ENCODE peak calls at places on chromosomes 5 and 9, in seven cellular contexts. One of them, this sample, is unnamed.

GRCh38 chr5:76199321-76200318 is 116.4 kb downstream of the SV2C start:
- DNase-seq in occipital lobe: no peak
- DNase-seq in SK-N-DZ: no peak
- DNase-seq in mucosa of gallbladder: no peak
- DNase-seq in M059J: peak
- DNase-seq in activated CD8-positive, alpha-beta T cell treated with anti-CD3 and anti-CD28 coated beads for 36 hours: no peak
- DNase-seq in RPMI7951: no peak
- DNase-seq in this sample: no peak

GRCh38 chr9:96009690-96010477 is 134.4 kb downstream of the ERCC6L2 start:
- DNase-seq in occipital lobe: no peak
- DNase-seq in SK-N-DZ: no peak
- DNase-seq in mucosa of gallbladder: no peak
- DNase-seq in M059J: peak
- DNase-seq in activated CD8-positive, alpha-beta T cell treated with anti-CD3 and anti-CD28 coated beads for 36 hours: peak
- DNase-seq in RPMI7951: no peak
- DNase-seq in this sample: no peak

GRCh38 chr5:124654418-124654817 is 92.0 kb downstream of the ZNF608 start:
- DNase-seq in occipital lobe: no peak
- DNase-seq in SK-N-DZ: no peak
- DNase-seq in mucosa of gallbladder: no peak
- DNase-seq in M059J: no peak
- DNase-seq in activated CD8-positive, alpha-beta T cell treated with anti-CD3 and anti-CD28 coated beads for 36 hours: no peak
- DNase-seq in RPMI7951: peak
- DNase-seq in this sample: no peak

GRCh38 chr5:26295541-26295940 is 742.8 kb downstream of the CDH9 start:
- DNase-seq in occipital lobe: no peak
- DNase-seq in SK-N-DZ: no peak
- DNase-seq in mucosa of gallbladder: no peak
- DNase-seq in M059J: no peak
- DNase-seq in activated CD8-positive, alpha-beta T cell treated with anti-CD3 and anti-CD28 coated beads for 36 hours: no peak
- DNase-seq in RPMI7951: no peak
- DNase-seq in this sample: no peak

GRCh38 chr5:135249658-135250057 is 149.4 kb downstream of the MACROH2A1 start:
- DNase-seq in occipital lobe: no peak
- DNase-seq in SK-N-DZ: no peak
- DNase-seq in mucosa of gallbladder: peak
- DNase-seq in M059J: peak
- DNase-seq in activated CD8-positive, alpha-beta T cell treated with anti-CD3 and anti-CD28 coated beads for 36 hours: no peak
- DNase-seq in RPMI7951: peak
- DNase-seq in this sample: peak

GRCh38 chr5:143433680-143434079 is 30.2 kb upstream of the NR3C1 start:
- DNase-seq in occipital lobe: no peak
- DNase-seq in SK-N-DZ: no peak
- DNase-seq in mucosa of gallbladder: no peak
- DNase-seq in M059J: no peak
- DNase-seq in activated CD8-positive, alpha-beta T cell treated with anti-CD3 and anti-CD28 coated beads for 36 hours: peak
- DNase-seq in RPMI7951: no peak
- DNase-seq in this sample: no peak

GRCh38 chr5:170448221-170448620 is 55.6 kb upstream of the KCNIP1 start:
- DNase-seq in occipital lobe: no peak
- DNase-seq in SK-N-DZ: no peak
- DNase-seq in mucosa of gallbladder: no peak
- DNase-seq in M059J: no peak
- DNase-seq in activated CD8-positive, alpha-beta T cell treated with anti-CD3 and anti-CD28 coated beads for 36 hours: no peak
- DNase-seq in RPMI7951: no peak
- DNase-seq in this sample: no peak

GRCh38 chr5:78797945-78798731 is 149.6 kb upstream of the LHFPL2 start:
- DNase-seq in occipital lobe: no peak
- DNase-seq in SK-N-DZ: peak
- DNase-seq in mucosa of gallbladder: no peak
- DNase-seq in M059J: peak
- DNase-seq in activated CD8-positive, alpha-beta T cell treated with anti-CD3 and anti-CD28 coated beads for 36 hours: no peak
- DNase-seq in RPMI7951: peak
- DNase-seq in this sample: no peak

GRCh38 chr5:180208038-180208434 is 975 bp downstream of the RASGEF1C start:
- DNase-seq in occipital lobe: no peak
- DNase-seq in SK-N-DZ: no peak
- DNase-seq in mucosa of gallbladder: no peak
- DNase-seq in M059J: no peak
- DNase-seq in activated CD8-positive, alpha-beta T cell treated with anti-CD3 and anti-CD28 coated beads for 36 hours: no peak
- DNase-seq in RPMI7951: no peak
- DNase-seq in this sample: no peak

GRCh38 chr5:141753971-141754713 is 72.1 kb upstream of the ARAP3 start:
- DNase-seq in occipital lobe: no peak
- DNase-seq in SK-N-DZ: no peak
- DNase-seq in mucosa of gallbladder: peak
- DNase-seq in M059J: peak
- DNase-seq in activated CD8-positive, alpha-beta T cell treated with anti-CD3 and anti-CD28 coated beads for 36 hours: peak
- DNase-seq in RPMI7951: peak
- DNase-seq in this sample: no peak

GRCh38 chr9:113963017-113963620 is 87.0 kb downstream of the ZNF618 start:
- DNase-seq in occipital lobe: no peak
- DNase-seq in SK-N-DZ: peak
- DNase-seq in mucosa of gallbladder: no peak
- DNase-seq in M059J: peak
- DNase-seq in activated CD8-positive, alpha-beta T cell treated with anti-CD3 and anti-CD28 coated beads for 36 hours: peak
- DNase-seq in RPMI7951: peak
- DNase-seq in this sample: no peak

GRCh38 chr5:34803974-34804373 is 35.0 kb upstream of the TTC23L start:
- DNase-seq in occipital lobe: no peak
- DNase-seq in SK-N-DZ: no peak
- DNase-seq in mucosa of gallbladder: no peak
- DNase-seq in M059J: no peak
- DNase-seq in activated CD8-positive, alpha-beta T cell treated with anti-CD3 and anti-CD28 coated beads for 36 hours: no peak
- DNase-seq in RPMI7951: no peak
- DNase-seq in this sample: no peak

GRCh38 chr5:54243483-54244080 is 66.8 kb downstream of the ARL15 start:
- DNase-seq in occipital lobe: no peak
- DNase-seq in SK-N-DZ: peak
- DNase-seq in mucosa of gallbladder: no peak
- DNase-seq in M059J: peak
- DNase-seq in activated CD8-positive, alpha-beta T cell treated with anti-CD3 and anti-CD28 coated beads for 36 hours: peak
- DNase-seq in RPMI7951: peak
- DNase-seq in this sample: no peak

GRCh38 chr9:136308262-136309053 is 4.6 kb upstream of the CCDC187 start:
- DNase-seq in occipital lobe: no peak
- DNase-seq in SK-N-DZ: no peak
- DNase-seq in mucosa of gallbladder: no peak
- DNase-seq in M059J: no peak
- DNase-seq in activated CD8-positive, alpha-beta T cell treated with anti-CD3 and anti-CD28 coated beads for 36 hours: no peak
- DNase-seq in RPMI7951: no peak
- DNase-seq in this sample: no peak

GRCh38 chr9:72134801-72135200 is 14.4 kb upstream of the GDA start:
- DNase-seq in occipital lobe: no peak
- DNase-seq in SK-N-DZ: no peak
- DNase-seq in mucosa of gallbladder: no peak
- DNase-seq in M059J: no peak
- DNase-seq in activated CD8-positive, alpha-beta T cell treated with anti-CD3 and anti-CD28 coated beads for 36 hours: no peak
- DNase-seq in RPMI7951: no peak
- DNase-seq in this sample: no peak

GRCh38 chr5:91170266-91170665 is 212.9 kb downstream of the ARRDC3 start:
- DNase-seq in occipital lobe: no peak
- DNase-seq in SK-N-DZ: no peak
- DNase-seq in mucosa of gallbladder: no peak
- DNase-seq in M059J: peak
- DNase-seq in activated CD8-positive, alpha-beta T cell treated with anti-CD3 and anti-CD28 coated beads for 36 hours: no peak
- DNase-seq in RPMI7951: peak
- DNase-seq in this sample: no peak

GRCh38 chr5:124064956-124065355 is 553.0 kb downstream of the CSNK1G3 start:
- DNase-seq in occipital lobe: no peak
- DNase-seq in SK-N-DZ: no peak
- DNase-seq in mucosa of gallbladder: no peak
- DNase-seq in M059J: peak
- DNase-seq in activated CD8-positive, alpha-beta T cell treated with anti-CD3 and anti-CD28 coated beads for 36 hours: no peak
- DNase-seq in RPMI7951: peak
- DNase-seq in this sample: no peak

GRCh38 chr9:134916161-134916665 is 1.5 kb downstream of the FCN1 start:
- DNase-seq in occipital lobe: no peak
- DNase-seq in SK-N-DZ: no peak
- DNase-seq in mucosa of gallbladder: no peak
- DNase-seq in M059J: no peak
- DNase-seq in activated CD8-positive, alpha-beta T cell treated with anti-CD3 and anti-CD28 coated beads for 36 hours: no peak
- DNase-seq in RPMI7951: no peak
- DNase-seq in this sample: no peak

GRCh38 chr5:138078006-138078643 is 5.7 kb upstream of the WNT8A start:
- DNase-seq in occipital lobe: no peak
- DNase-seq in SK-N-DZ: no peak
- DNase-seq in mucosa of gallbladder: no peak
- DNase-seq in M059J: no peak
- DNase-seq in activated CD8-positive, alpha-beta T cell treated with anti-CD3 and anti-CD28 coated beads for 36 hours: no peak
- DNase-seq in RPMI7951: no peak
- DNase-seq in this sample: no peak

GRCh38 chr5:69502375-69503143 is 10.0 kb downstream of the OCLN start:
- DNase-seq in occipital lobe: no peak
- DNase-seq in SK-N-DZ: no peak
- DNase-seq in mucosa of gallbladder: no peak
- DNase-seq in M059J: peak
- DNase-seq in activated CD8-positive, alpha-beta T cell treated with anti-CD3 and anti-CD28 coated beads for 36 hours: no peak
- DNase-seq in RPMI7951: peak
- DNase-seq in this sample: no peak

GRCh38 chr9:113957778-113958430 is 81.8 kb downstream of the ZNF618 start:
- DNase-seq in occipital lobe: no peak
- DNase-seq in SK-N-DZ: no peak
- DNase-seq in mucosa of gallbladder: peak
- DNase-seq in M059J: peak
- DNase-seq in activated CD8-positive, alpha-beta T cell treated with anti-CD3 and anti-CD28 coated beads for 36 hours: no peak
- DNase-seq in RPMI7951: peak
- DNase-seq in this sample: no peak

GRCh38 chr5:67404261-67405100 is 207.9 kb upstream of the CD180 start:
- DNase-seq in occipital lobe: no peak
- DNase-seq in SK-N-DZ: no peak
- DNase-seq in mucosa of gallbladder: no peak
- DNase-seq in M059J: no peak
- DNase-seq in activated CD8-positive, alpha-beta T cell treated with anti-CD3 and anti-CD28 coated beads for 36 hours: no peak
- DNase-seq in RPMI7951: peak
- DNase-seq in this sample: no peak

GRCh38 chr5:110159202-110159601 is 469.5 kb downstream of the MAN2A1 start:
- DNase-seq in occipital lobe: no peak
- DNase-seq in SK-N-DZ: no peak
- DNase-seq in mucosa of gallbladder: no peak
- DNase-seq in M059J: peak
- DNase-seq in activated CD8-positive, alpha-beta T cell treated with anti-CD3 and anti-CD28 coated beads for 36 hours: no peak
- DNase-seq in RPMI7951: peak
- DNase-seq in this sample: no peak

GRCh38 chr9:27142299-27142930 is 33.4 kb downstream of the TEK start:
- DNase-seq in occipital lobe: no peak
- DNase-seq in SK-N-DZ: no peak
- DNase-seq in mucosa of gallbladder: no peak
- DNase-seq in M059J: no peak
- DNase-seq in activated CD8-positive, alpha-beta T cell treated with anti-CD3 and anti-CD28 coated beads for 36 hours: no peak
- DNase-seq in RPMI7951: no peak
- DNase-seq in this sample: no peak

GRCh38 chr9:132424857-132425702 is 15.1 kb downstream of the CFAP77 start:
- DNase-seq in occipital lobe: no peak
- DNase-seq in SK-N-DZ: peak
- DNase-seq in mucosa of gallbladder: no peak
- DNase-seq in M059J: no peak
- DNase-seq in activated CD8-positive, alpha-beta T cell treated with anti-CD3 and anti-CD28 coated beads for 36 hours: no peak
- DNase-seq in RPMI7951: no peak
- DNase-seq in this sample: no peak

GRCh38 chr5:23158179-23158578 is 305.0 kb upstream of the CDH12 start:
- DNase-seq in occipital lobe: no peak
- DNase-seq in SK-N-DZ: no peak
- DNase-seq in mucosa of gallbladder: no peak
- DNase-seq in M059J: no peak
- DNase-seq in activated CD8-positive, alpha-beta T cell treated with anti-CD3 and anti-CD28 coated beads for 36 hours: no peak
- DNase-seq in RPMI7951: no peak
- DNase-seq in this sample: no peak

GRCh38 chr9:4011062-4011461 is 288.8 kb downstream of the GLIS3 start:
- DNase-seq in occipital lobe: no peak
- DNase-seq in SK-N-DZ: no peak
- DNase-seq in mucosa of gallbladder: no peak
- DNase-seq in M059J: no peak
- DNase-seq in activated CD8-positive, alpha-beta T cell treated with anti-CD3 and anti-CD28 coated beads for 36 hours: no peak
- DNase-seq in RPMI7951: no peak
- DNase-seq in this sample: no peak

GRCh38 chr9:90107021-90107771 is 502.4 kb downstream of the GADD45G start:
- DNase-seq in occipital lobe: no peak
- DNase-seq in SK-N-DZ: no peak
- DNase-seq in mucosa of gallbladder: peak
- DNase-seq in M059J: peak
- DNase-seq in activated CD8-positive, alpha-beta T cell treated with anti-CD3 and anti-CD28 coated beads for 36 hours: no peak
- DNase-seq in RPMI7951: peak
- DNase-seq in this sample: peak

GRCh38 chr9:88721528-88722279 is 186.7 kb downstream of the NXNL2 start:
- DNase-seq in occipital lobe: no peak
- DNase-seq in SK-N-DZ: no peak
- DNase-seq in mucosa of gallbladder: no peak
- DNase-seq in M059J: no peak
- DNase-seq in activated CD8-positive, alpha-beta T cell treated with anti-CD3 and anti-CD28 coated beads for 36 hours: no peak
- DNase-seq in RPMI7951: no peak
- DNase-seq in this sample: no peak

GRCh38 chr5:151014680-151015343 is 5.6 kb upstream of the GPX3 start:
- DNase-seq in occipital lobe: no peak
- DNase-seq in SK-N-DZ: no peak
- DNase-seq in mucosa of gallbladder: no peak
- DNase-seq in M059J: no peak
- DNase-seq in activated CD8-positive, alpha-beta T cell treated with anti-CD3 and anti-CD28 coated beads for 36 hours: no peak
- DNase-seq in RPMI7951: no peak
- DNase-seq in this sample: peak